ENCODE peak calls at places on chromosomes 1 and 21, in four cellular contexts. Y is stimulated activated naive CD8-positive, alpha-beta T cell treated with anti-CD3 and anti-CD28 coated beads, Interleukin-15, amount 100 ng/mL, for 72 hours; T is aorta; N is foreskin keratinocyte. O is an unnamed sample.

GRCh38 chr21:42313501-42313969 is 1.7 kb downstream of the TFF3 start:
- ATAC-seq in N (no peak), Y (no peak), T (no peak), O (no peak)

GRCh38 chr1:66351474-66351873 is 182.5 kb upstream of the SGIP1 start:
- ATAC-seq in T (no peak), N (no peak), Y (peak), O (peak)

GRCh38 chr1:236067854-236068454 is 3.1 kb upstream of the NID1 start:
- ATAC-seq in Y (no peak), T (peak), N (no peak), O (no peak)

GRCh38 chr1:8871539-8871935 is 6.9 kb downstream of the ENO1 start:
- ATAC-seq in Y (no peak), T (no peak), N (peak), O (no peak)

GRCh38 chr1:67648582-67649326 is 36.2 kb upstream of the GADD45A start:
- ATAC-seq in N (no peak), Y (no peak), T (no peak), O (no peak)

GRCh38 chr1:46413596-46413985 is 19.5 kb downstream of the FAAH start:
- ATAC-seq in Y (peak), T (no peak), N (peak), O (peak)

GRCh38 chr1:27382950-27383627 is at the start of gene CD164L2:
- ATAC-seq in T (no peak), Y (peak), N (peak), O (no peak)

GRCh38 chr1:58076258-58076657 is 470.3 kb downstream of the OMA1 start:
- ATAC-seq in T (no peak), N (no peak), Y (no peak), O (no peak)

GRCh38 chr1:59856725-59857338 is 42.1 kb downstream of the HOOK1 start:
- ATAC-seq in N (peak), Y (no peak), T (no peak), O (no peak)

GRCh38 chr1:199272690-199273089 is 633.9 kb downstream of the PTPRC start:
- ATAC-seq in Y (peak), N (peak), T (no peak), O (peak)

GRCh38 chr1:223732993-223733798 is 20.9 kb downstream of the CAPN2 start:
- ATAC-seq in Y (no peak), T (no peak), N (no peak), O (peak)

GRCh38 chr1:28147264-28148094 is 29.0 kb downstream of the PTAFR start:
- ATAC-seq in T (no peak), N (no peak), Y (no peak), O (no peak)

GRCh38 chr1:204286841-204287387 is 72.8 kb downstream of the PLEKHA6 start:
- ATAC-seq in T (peak), N (no peak), Y (peak), O (peak)

GRCh38 chr1:109498161-109498801 is 4.4 kb downstream of the CYB561D1 start:
- ATAC-seq in Y (no peak), N (no peak), T (no peak), O (peak)

GRCh38 chr1:156176610-156177210 is 17.2 kb upstream of the SLC25A44 start:
- ATAC-seq in N (no peak), T (peak), Y (peak), O (no peak)

GRCh38 chr1:81717230-81717629 is 83.5 kb upstream of the ADGRL2 start:
- ATAC-seq in T (no peak), Y (no peak), N (peak), O (no peak)

GRCh38 chr1:160862151-160863061 is at the start of gene CD244:
- ATAC-seq in N (peak), Y (peak), T (peak), O (peak)

GRCh38 chr1:97906567-97907228 is 14.1 kb downstream of the DPYD start:
- ATAC-seq in Y (no peak), N (no peak), T (peak), O (peak)

GRCh38 chr1:29695809-29696208 is 459.5 kb downstream of the PTPRU start:
- ATAC-seq in N (no peak), T (no peak), Y (no peak), O (no peak)

GRCh38 chr1:12168451-12169160 is 1.8 kb downstream of the TNFRSF1B start:
- ATAC-seq in T (peak), N (no peak), Y (no peak), O (no peak)

GRCh38 chr21:25999935-26000582 is 170.5 kb downstream of the APP start:
- ATAC-seq in Y (peak), N (no peak), T (no peak), O (no peak)